ENCODE peak calls at places on chromosomes 13 and 19, in six cellular contexts. O is choroid plexus epithelial cell, B is right lobe of liver, P is Peyer's patch, Z is neuronal stem cell, C is heart left ventricle. L is an unnamed sample.

GRCh38 chr13:86445584-86446140 is 646.4 kb upstream of the SLITRK6 start:
- DNase-seq in C (no peak), Z (no peak), P (no peak), B (no peak), O (peak), L (no peak)

GRCh38 chr19:41421314-41421713 is 5.9 kb downstream of the B3GNT8 start:
- DNase-seq in C (no peak), P (peak), B (no peak), Z (no peak), O (no peak), L (no peak)

GRCh38 chr19:57934820-57935665 is at the start of gene ZNF418:
- DNase-seq in P (peak), Z (peak), O (peak), B (peak), C (peak), L (peak)

GRCh38 chr13:52003551-52003950 is 7.7 kb downstream of the ATP7B start:
- DNase-seq in B (no peak), O (no peak), Z (no peak), P (no peak), C (no peak), L (no peak)

GRCh38 chr19:49895566-49896297 is 955 bp downstream of the IL4I1 start:
- DNase-seq in O (no peak), B (no peak), P (no peak), C (no peak), Z (no peak), L (no peak)

GRCh38 chr19:39057615-39058014 is 25.3 kb upstream of the FBXO27 start:
- DNase-seq in Z (no peak), P (no peak), B (no peak), C (no peak), O (peak), L (no peak)

GRCh38 chr19:41595258-41595889 is 19.4 kb downstream of the CEACAM21 start:
- DNase-seq in Z (no peak), O (peak), B (peak), C (peak), P (no peak), L (peak)

GRCh38 chr19:42079276-42079669 is 3.3 kb downstream of the ZNF574 start:
- DNase-seq in B (no peak), P (no peak), Z (no peak), O (no peak), C (no peak), L (no peak)

GRCh38 chr13:99388334-99388923 is 81.2 kb upstream of the GPR183 start:
- DNase-seq in B (no peak), P (no peak), O (no peak), Z (no peak), C (no peak), L (no peak)

GRCh38 chr19:45158503-45159026 is 2.2 kb downstream of the NKPD1 start:
- DNase-seq in C (no peak), B (no peak), O (no peak), P (no peak), Z (no peak), L (no peak)

GRCh38 chr19:6663236-6664187 is 6.4 kb downstream of the TNFSF14 start:
- DNase-seq in Z (no peak), C (no peak), P (peak), B (no peak), O (no peak), L (no peak)

GRCh38 chr19:1864480-1865171 is 1.2 kb upstream of the KLF16 start:
- DNase-seq in O (peak), Z (peak), C (peak), B (peak), P (peak), L (no peak)

GRCh38 chr13:99796175-99796819 is 175.3 kb downstream of the ZIC5 start:
- DNase-seq in Z (peak), O (peak), P (no peak), C (no peak), B (no peak), L (no peak)

GRCh38 chr13:71704650-71705049 is 162.4 kb downstream of the DACH1 start:
- DNase-seq in Z (no peak), O (no peak), P (no peak), C (no peak), B (no peak), L (no peak)

GRCh38 chr19:30361721-30362120 is 10.5 kb upstream of the ZNF536 start:
- DNase-seq in B (peak), Z (no peak), C (no peak), O (no peak), P (no peak), L (no peak)

GRCh38 chr19:50480281-50481111 is 3.8 kb upstream of the GARIN5A start:
- DNase-seq in B (no peak), P (peak), Z (no peak), C (no peak), O (no peak), L (no peak)

GRCh38 chr19:12090807-12091206 is 26.3 kb downstream of the ZNF844 start:
- DNase-seq in O (peak), P (peak), C (peak), B (peak), Z (peak), L (peak)

GRCh38 chr13:106534844-106535551 is 464 bp downstream of the EFNB2 start:
- DNase-seq in Z (no peak), O (peak), B (no peak), C (no peak), P (peak), L (no peak)

DNA sequence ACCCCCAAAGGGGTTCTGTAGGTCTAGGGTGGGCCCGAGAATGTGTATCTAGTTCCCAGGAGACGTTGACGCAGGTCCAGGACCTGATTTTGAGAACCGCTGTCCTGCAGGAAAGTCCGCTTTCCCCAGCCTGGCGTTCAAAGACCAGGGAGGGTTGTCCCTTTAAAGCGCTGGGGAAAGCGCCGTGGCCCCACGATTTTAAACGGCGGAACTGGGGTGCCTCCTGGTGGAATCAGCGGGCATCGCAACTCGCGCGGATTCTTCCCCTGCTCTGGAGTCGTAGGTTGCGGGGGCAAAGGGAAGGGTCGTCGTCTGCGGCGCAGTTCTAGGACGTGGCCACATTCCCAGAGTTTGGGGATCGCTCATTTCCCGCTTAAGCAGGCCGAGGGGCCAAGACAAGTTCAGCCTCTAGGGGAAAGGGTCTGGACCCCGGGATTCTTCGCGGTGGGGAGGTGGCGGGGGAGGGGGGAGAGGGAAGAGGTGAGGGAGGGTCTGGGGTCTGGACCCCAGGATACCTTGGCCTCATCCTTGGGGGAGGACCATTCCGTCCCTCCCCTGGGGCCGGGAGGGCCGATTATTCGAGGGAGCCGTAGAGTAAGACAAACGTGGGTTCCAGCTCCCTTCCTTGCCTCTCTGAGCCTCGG is 7.7 kb downstream of the PNMA8B start:
- DNase-seq in Z (peak), C (peak), P (peak), O (peak), B (peak), L (peak)
- H3K4me3 ChIP-seq in Z (peak), C (peak), P (no peak), O (peak), B (no peak), L (no peak)

GRCh38 chr19:56837492-56837891 is 3.0 kb downstream of the PEG3 start:
- DNase-seq in C (peak), B (peak), P (no peak), Z (no peak), O (peak), L (no peak)

GRCh38 chr19:56838680-56838929 is 1.9 kb downstream of the PEG3 start:
- DNase-seq in Z (no peak), B (no peak), P (no peak), C (no peak), O (no peak), L (no peak)

GRCh38 chr19:56838930-56839664 is 1.4 kb downstream of the PEG3 start:
- DNase-seq in O (peak), Z (peak), B (peak), C (peak), P (peak), L (no peak)

GRCh38 chr19:56837004-56837403 is 3.5 kb downstream of the PEG3 start:
- DNase-seq in P (no peak), C (peak), O (no peak), B (no peak), Z (no peak), L (no peak)

GRCh38 chr19:56837892-56838679 is 2.4 kb downstream of the PEG3 start:
- DNase-seq in P (no peak), B (peak), Z (peak), O (peak), C (peak), L (no peak)
- H3K4me3 ChIP-seq in P (no peak), B (peak), Z (no peak), O (peak), C (peak), L (no peak)

DNA sequence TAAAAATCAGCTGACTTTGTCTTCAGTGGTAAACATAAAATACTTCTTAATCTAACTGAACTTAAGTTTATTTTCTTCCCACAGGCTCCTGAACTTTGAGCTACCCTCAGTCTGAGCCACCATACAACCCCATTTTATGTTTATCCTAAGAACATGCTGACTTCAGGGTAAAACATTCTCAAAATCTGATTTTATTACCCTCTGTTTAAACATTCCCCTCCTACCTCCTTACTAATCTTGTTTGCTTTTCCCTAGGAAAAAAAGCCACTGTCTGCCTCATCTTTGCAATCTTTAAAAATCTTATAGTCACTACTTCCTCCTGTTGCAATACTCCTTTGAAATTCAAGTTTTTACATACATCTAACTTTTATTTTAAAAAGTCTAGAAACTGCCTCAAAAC is 4.0 kb downstream of the ZNF91 start:
- DNase-seq in Z (no peak), P (no peak), C (no peak), B (no peak), O (no peak), L (no peak)
- H3K4me3 ChIP-seq in Z (no peak), P (no peak), C (no peak), B (no peak), O (no peak), L (no peak)

GRCh38 chr13:32881792-32882175 is 134.4 kb upstream of the KL start:
- DNase-seq in O (no peak), B (no peak), P (no peak), C (no peak), Z (no peak), L (no peak)
- H3K4me3 ChIP-seq in O (no peak), B (no peak), P (no peak), C (no peak), Z (no peak), L (no peak)

GRCh38 chr19:16588089-16588823 is 16.0 kb upstream of the SLC35E1 start:
- DNase-seq in O (no peak), Z (no peak), C (no peak), B (no peak), P (no peak), L (peak)

GRCh38 chr19:16588824-16589577 is 16.8 kb upstream of the SLC35E1 start:
- DNase-seq in O (no peak), Z (no peak), P (no peak), B (no peak), C (no peak), L (no peak)

GRCh38 chr19:16586477-16586871 is 14.3 kb upstream of the SLC35E1 start:
- DNase-seq in O (no peak), P (no peak), B (no peak), Z (no peak), C (no peak), L (no peak)

GRCh38 chr19:16585808-16586476 is 13.7 kb upstream of the SLC35E1 start:
- DNase-seq in C (no peak), P (no peak), B (no peak), Z (no peak), O (no peak), L (no peak)

DNA sequence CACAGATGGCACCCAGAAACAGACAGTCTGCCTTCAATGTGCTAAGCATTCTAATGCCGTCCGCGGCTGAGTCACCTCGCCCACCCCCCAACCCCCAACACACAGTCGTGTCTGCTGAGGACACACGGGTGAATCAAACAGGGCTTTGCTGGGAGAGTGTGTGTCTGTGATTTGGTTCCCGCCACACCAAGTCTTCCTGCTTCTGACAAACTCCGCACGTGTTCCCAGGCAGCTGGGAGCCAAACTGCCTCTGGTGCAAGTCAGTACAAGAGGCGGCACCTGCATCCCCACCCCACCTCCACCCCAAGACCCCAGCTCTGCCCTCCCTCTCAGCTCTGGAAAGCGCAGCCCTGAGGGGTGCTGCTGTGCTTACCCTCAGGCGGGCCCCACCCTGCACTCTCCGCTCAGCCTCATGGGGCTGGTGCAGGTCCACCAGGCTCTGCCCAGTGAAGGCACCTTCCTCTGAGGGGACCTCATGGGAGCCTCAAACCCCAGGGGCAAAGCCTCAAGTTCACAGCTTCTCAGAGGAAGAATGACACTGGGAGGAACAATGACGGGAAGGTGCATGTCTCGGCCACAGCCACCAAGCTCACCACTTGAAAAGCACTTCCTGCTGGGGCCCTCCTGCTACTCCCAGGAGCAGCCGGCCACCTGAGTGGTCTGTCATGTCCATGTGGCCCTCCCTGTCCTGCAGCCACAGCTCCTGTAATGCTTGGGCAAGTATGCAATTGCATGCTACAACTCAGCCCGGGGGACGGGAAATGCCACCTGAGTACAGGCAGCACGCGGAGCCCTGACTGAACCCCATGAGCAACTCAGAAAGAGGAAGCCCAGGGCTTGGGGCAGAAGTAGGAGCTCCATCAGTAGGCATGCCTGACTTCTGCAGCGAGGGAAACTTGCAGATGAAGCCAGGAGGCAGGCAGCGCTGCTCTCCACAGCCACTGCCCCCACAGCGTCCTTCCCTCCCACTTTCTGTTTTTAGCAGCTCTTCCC is 15.1 kb upstream of the SLC35E1 start:
- DNase-seq in Z (no peak), C (no peak), P (no peak), O (peak), B (no peak), L (peak)
- H3K4me3 ChIP-seq in Z (no peak), C (peak), P (peak), O (no peak), B (no peak), L (peak)

L was measured in naive thymus-derived CD4-positive, alpha-beta T cell.